ENCODE peak calls at places on chromosomes 5 and 9, in five cellular contexts. X, H, S, Z and M are unnamed samples.

GRCh38 chr5:141926434-141926833 is 2.8 kb downstream of the DELE1 start:
- DNase-seq in S (no peak), X (no peak), H (no peak), Z (no peak), M (no peak)

GRCh38 chr5:131999991-132000490 is 11.4 kb downstream of the ACSL6 start:
- DNase-seq in Z (no peak), S (no peak), H (no peak), X (no peak), M (no peak)

GRCh38 chr9:113705938-113706519 is 170.1 kb upstream of the ZNF618 start:
- DNase-seq in S (no peak), Z (no peak), X (no peak), H (no peak), M (no peak)

GRCh38 chr9:113011911-113012381 is at the start of gene ZNF883:
- DNase-seq in X (peak), H (peak), S (peak), Z (peak), M (no peak)

GRCh38 chr5:80959138-80959537 is 1.0 kb upstream of the RASGRF2 start:
- DNase-seq in S (no peak), H (no peak), Z (no peak), X (no peak), M (no peak)

GRCh38 chr9:124835026-124835501 is 18.2 kb upstream of the WDR38 start:
- DNase-seq in S (peak), Z (no peak), X (peak), H (peak), M (peak)

GRCh38 chr5:72596956-72597355 is 89.7 kb upstream of the ZNF366 start:
- DNase-seq in X (peak), S (peak), H (no peak), Z (no peak), M (no peak)

GRCh38 chr5:157915638-157916037 is 56.7 kb upstream of the CLINT1 start:
- DNase-seq in X (no peak), Z (no peak), S (peak), H (peak), M (no peak)

GRCh38 chr5:2699231-2699630 is 52.2 kb downstream of the IRX2 start:
- DNase-seq in H (no peak), X (no peak), S (no peak), Z (no peak), M (no peak)

GRCh38 chr9:123825337-123825736 is 104.6 kb downstream of the DENND1A start:
- DNase-seq in Z (no peak), H (no peak), S (peak), X (peak), M (no peak)

GRCh38 chr9:136222166-136222895 is 17.4 kb upstream of the LHX3 start:
- DNase-seq in Z (no peak), H (no peak), S (no peak), X (no peak), M (no peak)

GRCh38 chr9:106111039-106111740 is 416.8 kb downstream of the TMEM38B start:
- DNase-seq in S (no peak), X (no peak), H (no peak), Z (no peak), M (no peak)

GRCh38 chr9:92650839-92651621 is 18.9 kb downstream of the IPPK start:
- DNase-seq in Z (no peak), S (no peak), H (no peak), X (peak), M (no peak)

GRCh38 chr5:122653087-122654017 is 121.5 kb upstream of the SNX2 start:
- DNase-seq in S (peak), Z (no peak), X (no peak), H (peak), M (no peak)

GRCh38 chr5:124436294-124436693 is 310.1 kb downstream of the ZNF608 start:
- DNase-seq in H (peak), X (peak), S (peak), Z (no peak), M (no peak)

GRCh38 chr9:72442212-72442607 is 77.2 kb upstream of the ZFAND5 start:
- DNase-seq in Z (no peak), X (peak), H (peak), S (peak), M (peak)

GRCh38 chr5:32646570-32646969 is 61.2 kb downstream of the SUB1 start:
- DNase-seq in H (no peak), X (no peak), S (no peak), Z (no peak), M (no peak)

GRCh38 chr5:69049151-69049550 is 44.7 kb upstream of the SLC30A5 start:
- DNase-seq in S (no peak), H (no peak), Z (no peak), X (no peak), M (no peak)

GRCh38 chr5:139897342-139897741 is 101.7 kb downstream of the PSD2 start:
- DNase-seq in Z (no peak), H (no peak), S (no peak), X (no peak), M (no peak)

GRCh38 chr5:56608216-56608925 is 207.0 kb upstream of the MAP3K1 start:
- DNase-seq in Z (no peak), S (no peak), X (no peak), H (no peak), M (peak)

GRCh38 chr5:39019231-39019630 is 55.0 kb downstream of the RICTOR start:
- DNase-seq in Z (no peak), H (no peak), S (no peak), X (no peak), M (no peak)

GRCh38 chr9:70093095-70093494 is 49.4 kb downstream of the MAMDC2 start:
- DNase-seq in S (no peak), Z (no peak), X (no peak), H (no peak), M (no peak)

GRCh38 chr5:32791536-32792240 is 80.6 kb downstream of the NPR3 start:
- DNase-seq in X (no peak), S (no peak), Z (no peak), H (peak), M (peak)

GRCh38 chr9:86531273-86531672 is 177.1 kb upstream of the TUT7 start:
- DNase-seq in S (no peak), Z (no peak), H (no peak), X (peak), M (no peak)

GRCh38 chr9:3391414-3391813 is 134.4 kb downstream of the RFX3 start:
- DNase-seq in Z (no peak), S (no peak), X (no peak), H (no peak), M (no peak)

GRCh38 chr5:146866263-146866662 is 12.3 kb downstream of the PPP2R2B start:
- DNase-seq in X (no peak), Z (no peak), S (no peak), H (no peak), M (no peak)

GRCh38 chr5:159550951-159551350 is 220.7 kb upstream of the IL12B start:
- DNase-seq in X (no peak), S (no peak), Z (no peak), H (no peak), M (no peak)

GRCh38 chr5:82159014-82159413 is 119.1 kb downstream of the RPS23 start:
- DNase-seq in S (peak), H (peak), X (peak), Z (no peak), M (peak)